ENCODE peak calls at places on chromosomes 12 and 14, in eight cellular contexts. V is ELF-1; Z is memory B cell; T is D341Med; B is stimulated activated effector memory CD8-positive, alpha-beta T cell treated with anti-CD3 and anti-CD28 coated beads, Interleukin-12 subunit alpha, Interleukin-12 subunit beta, amount 100 ng/mL, for 72 hours; K is WTC11; Y is stimulated activated CD8-positive, alpha-beta memory T cell treated with anti-CD3 and anti-CD28 coated beads, Interleukin-7, amount 100 ng/mL, for 4 hours; H is substantia nigra. W is an unnamed sample.

GRCh38 chr12:12443482-12443881 is 86.6 kb downstream of the BORCS5 start:
- DNase-seq in V (no peak), Z (no peak), T (no peak), B (no peak), K (no peak), Y (no peak), H (no peak), W (no peak)

GRCh38 chr12:70354777-70355176 is 11.3 kb upstream of the KCNMB4 start:
- DNase-seq in V (no peak), Z (no peak), T (no peak), B (no peak), K (no peak), Y (no peak), H (no peak), W (no peak)

GRCh38 chr12:51389302-51389999 is 1.8 kb downstream of the GALNT6 start:
- DNase-seq in V (no peak), Z (no peak), T (no peak), B (no peak), K (no peak), Y (no peak), H (no peak), W (peak)

GRCh38 chr14:45526715-45527549 is 273.9 kb upstream of the MIS18BP1 start:
- DNase-seq in V (peak), Z (no peak), T (peak), B (no peak), K (peak), Y (no peak), H (no peak), W (peak)

GRCh38 chr12:14937689-14938088 is 648 bp downstream of the ERP27 start:
- DNase-seq in V (peak), Z (no peak), T (no peak), B (no peak), K (peak), Y (no peak), H (no peak), W (peak)

GRCh38 chr14:99727096-99727870 is 43.2 kb downstream of the CYP46A1 start:
- DNase-seq in V (no peak), Z (no peak), T (no peak), B (no peak), K (no peak), Y (no peak), H (no peak), W (peak)

GRCh38 chr12:87689196-87689595 is 340.0 kb downstream of the C12orf50 start:
- DNase-seq in V (no peak), Z (no peak), T (no peak), B (no peak), K (no peak), Y (no peak), H (no peak), W (no peak)

GRCh38 chr12:32366704-32367103 is 32.7 kb upstream of the FGD4 start:
- DNase-seq in V (no peak), Z (no peak), T (no peak), B (no peak), K (no peak), Y (no peak), H (no peak), W (no peak)

GRCh38 chr12:131460516-131460915 is 250.4 kb upstream of the SFSWAP start:
- DNase-seq in V (no peak), Z (no peak), T (no peak), B (no peak), K (no peak), Y (no peak), H (no peak), W (no peak)

GRCh38 chr14:81400852-81401251 is 728 bp upstream of the STON2 start:
- DNase-seq in V (peak), Z (no peak), T (no peak), B (peak), K (no peak), Y (no peak), H (no peak), W (no peak)

GRCh38 chr12:108700833-108701450 is 30.4 kb downstream of the CORO1C start:
- DNase-seq in V (no peak), Z (no peak), T (no peak), B (no peak), K (no peak), Y (no peak), H (no peak), W (no peak)

GRCh38 chr12:104933128-104933527 is 25.0 kb downstream of the SLC41A2 start:
- DNase-seq in V (no peak), Z (no peak), T (no peak), B (no peak), K (no peak), Y (no peak), H (no peak), W (no peak)

GRCh38 chr14:85205875-85206274 is 324.1 kb upstream of the FLRT2 start:
- DNase-seq in V (no peak), Z (no peak), T (no peak), B (no peak), K (no peak), Y (no peak), H (no peak), W (no peak)

GRCh38 chr14:48563465-48563864 is 888.1 kb upstream of the MDGA2 start:
- DNase-seq in V (no peak), Z (no peak), T (no peak), B (no peak), K (no peak), Y (no peak), H (no peak), W (peak)

GRCh38 chr12:5912011-5912410 is 33.0 kb downstream of the ANO2 start:
- DNase-seq in V (no peak), Z (peak), T (no peak), B (peak), K (no peak), Y (no peak), H (no peak), W (no peak)

GRCh38 chr14:105935384-105935783 is 409.0 kb downstream of the TMEM121 start:
- DNase-seq in V (no peak), Z (no peak), T (no peak), B (no peak), K (no peak), Y (no peak), H (no peak), W (peak)

GRCh38 chr12:104295954-104296353 is 7.6 kb upstream of the EID3 start:
- DNase-seq in V (no peak), Z (no peak), T (no peak), B (no peak), K (no peak), Y (no peak), H (no peak), W (no peak)

W was measured in endodermal cell.